ENCODE peak calls at places on chromosomes 11 and 22, in nine cellular contexts. U is amygdala, O is C1 segment of cervical spinal cord, Y is memory B cell, E is iris pigment epithelial cell, B is fibroblast of lung, R is RPMI8226, I is astrocyte of the spinal cord, P is GM19239. N is an unnamed sample.

GRCh38 chr22:34761111-34761510 is 304.8 kb upstream of the ISX start:
- DNase-seq in U (no peak), O (no peak), Y (no peak), E (no peak), B (peak; percentile 6), R (no peak), I (no peak), P (no peak), N (no peak)

GRCh38 chr22:26887456-26887855 is 230.1 kb downstream of the MIAT start:
- DNase-seq in U (no peak), O (no peak), Y (no peak), E (peak; percentile 83), B (peak; percentile 97), R (no peak), I (peak; percentile 87), P (no peak), N (no peak)

GRCh38 chr11:69657911-69658605 is 17.1 kb downstream of the LTO1 start:
- DNase-seq in U (no peak), O (no peak), Y (no peak), E (no peak), B (peak; percentile 61), R (no peak), I (no peak), P (no peak), N (peak; percentile 18)

GRCh38 chr11:77191823-77192495 is 63.9 kb downstream of the MYO7A start:
- DNase-seq in U (no peak), O (no peak), Y (no peak), E (peak; percentile 42), B (peak; percentile 31), R (peak; percentile 93), I (peak; percentile 25), P (peak; percentile 61), N (peak; percentile 83)

GRCh38 chr11:27703453-27703852 is 3.2 kb upstream of the BDNF start:
- DNase-seq in U (no peak), O (no peak), Y (no peak), E (peak; percentile 88), B (peak; percentile 72), R (no peak), I (peak; percentile 72), P (no peak), N (no peak)

GRCh38 chr11:133570376-133570775 is 38.1 kb upstream of the OPCML start:
- DNase-seq in U (no peak), O (no peak), Y (no peak), E (no peak), B (peak; percentile 0), R (no peak), I (no peak), P (no peak), N (no peak)

GRCh38 chr11:8045839-8046238 is 35.2 kb upstream of the TUB start:
- DNase-seq in U (no peak), O (no peak), Y (peak; percentile 5), E (no peak), B (no peak), R (no peak), I (no peak), P (no peak), N (no peak)

GRCh38 chr11:6418958-6419611 is at the start of gene APBB1:
- DNase-seq in U (peak; percentile 81), O (peak; percentile 80), Y (peak; percentile 67), E (peak; percentile 60), B (peak; percentile 59), R (peak; percentile 8), I (peak; percentile 38), P (no peak), N (peak; percentile 78)

GRCh38 chr11:74288161-74288560 is 23.3 kb downstream of the P4HA3 start:
- DNase-seq in U (no peak), O (no peak), Y (no peak), E (peak; percentile 98), B (peak; percentile 98), R (no peak), I (peak; percentile 95), P (no peak), N (no peak)

GRCh38 chr22:46881373-46882118 is 119.1 kb downstream of the TBC1D22A start:
- DNase-seq in U (no peak), O (no peak), Y (no peak), E (peak; percentile 34), B (peak; percentile 16), R (no peak), I (no peak), P (no peak), N (no peak)

GRCh38 chr11:65709661-65710060 is 2.4 kb upstream of the KAT5 start:
- DNase-seq in U (no peak), O (no peak), Y (no peak), E (no peak), B (peak; percentile 47), R (no peak), I (no peak), P (no peak), N (no peak)

GRCh38 chr11:66970808-66971442 is 4.2 kb upstream of the C11orf86 start:
- DNase-seq in U (no peak), O (no peak), Y (no peak), E (peak; percentile 100), B (peak; percentile 100), R (no peak), I (peak; percentile 100), P (no peak), N (no peak)

GRCh38 chr11:44120169-44120568 is 24.7 kb downstream of the EXT2 start:
- DNase-seq in U (no peak), O (no peak), Y (no peak), E (no peak), B (no peak), R (no peak), I (no peak), P (no peak), N (no peak)

GRCh38 chr22:26897384-26897783 is 240.0 kb downstream of the MIAT start:
- DNase-seq in U (no peak), O (no peak), Y (no peak), E (no peak), B (no peak), R (no peak), I (no peak), P (no peak), N (no peak)

GRCh38 chr11:32043737-32044515 is 46.9 kb upstream of the RCN1 start:
- DNase-seq in U (no peak), O (no peak), Y (no peak), E (no peak), B (peak; percentile 32), R (no peak), I (no peak), P (no peak), N (no peak)

N was measured in mucosa of descending colon.